ENCODE peak calls at places on chromosomes 4 and X, in eight cellular contexts. D is GOT3; C is KG1; Y is CD4-positive, alpha-beta T cell; B is NCI-H510A treated with DMSO at 0.1 percent for 48 hours; H is lower leg skin; L is fibroblast of villous mesenchyme; V is T47D. A is an unnamed sample.

GRCh38 chr4:88742561-88742960 is 44.9 kb upstream of the NAP1L5 start:
- DNase-seq in D (no peak), C (no peak), Y (no peak), B (no peak), H (no peak), L (no peak), V (no peak), A (no peak)

GRCh38 chr4:124389591-124389990 is 322.9 kb downstream of the ANKRD50 start:
- DNase-seq in D (no peak), C (no peak), Y (no peak), B (peak), H (no peak), L (no peak), V (no peak), A (no peak)

GRCh38 chr4:38193464-38193863 is 233.3 kb downstream of the PTTG2 start:
- DNase-seq in D (no peak), C (no peak), Y (no peak), B (no peak), H (no peak), L (no peak), V (no peak), A (no peak)

GRCh38 chrX:119459181-119459580 is 9.1 kb upstream of the SLC25A5 start:
- DNase-seq in D (no peak), C (no peak), Y (no peak), B (no peak), H (no peak), L (no peak), V (no peak), A (no peak)

GRCh38 chr4:70992354-70992753 is 1.1 kb upstream of the DCK start:
- DNase-seq in D (no peak), C (no peak), Y (no peak), B (peak), H (peak), L (no peak), V (no peak), A (no peak)

GRCh38 chrX:134315893-134316292 is 78.9 kb downstream of the CCDC160 start:
- DNase-seq in D (no peak), C (no peak), Y (no peak), B (no peak), H (peak), L (no peak), V (no peak), A (no peak)

GRCh38 chr4:21795091-21795490 is 153.5 kb downstream of the KCNIP4 start:
- DNase-seq in D (no peak), C (no peak), Y (no peak), B (no peak), H (no peak), L (peak), V (no peak), A (no peak)

GRCh38 chr4:157895205-157895604 is 277.6 kb downstream of the GASK1B start:
- DNase-seq in D (no peak), C (no peak), Y (no peak), B (no peak), H (no peak), L (no peak), V (no peak), A (no peak)

GRCh38 chr4:181161669-181162068 is 1081.5 kb upstream of the TENM3 start:
- DNase-seq in D (no peak), C (no peak), Y (no peak), B (no peak), H (no peak), L (no peak), V (no peak), A (no peak)

GRCh38 chr4:153318696-153319320 is 25.7 kb upstream of the MND1 start:
- DNase-seq in D (no peak), C (no peak), Y (no peak), B (peak), H (no peak), L (peak), V (peak), A (no peak)

GRCh38 chrX:100512471-100512870 is 72.3 kb upstream of the TNMD start:
- DNase-seq in D (no peak), C (no peak), Y (no peak), B (peak), H (no peak), L (peak), V (peak), A (no peak)

GRCh38 chr4:8606966-8607365 is 14.4 kb downstream of the CPZ start:
- DNase-seq in D (no peak), C (no peak), Y (no peak), B (no peak), H (no peak), L (no peak), V (no peak), A (no peak)